ENCODE peak calls at places on chromosomes 7 and 10, in six cellular contexts. F, B, W, G, H and O are unnamed samples.

GRCh38 chr7:152594801-152595200 is 81.1 kb downstream of the XRCC2 start:
- DNase-seq in F (no peak), B (no peak), W (no peak), G (no peak), H (no peak), O (no peak)

GRCh38 chr7:105773030-105773460 is 103.4 kb downstream of the ATXN7L1 start:
- DNase-seq in F (no peak), B (no peak), W (peak; percentile 45), G (no peak), H (no peak), O (no peak)

GRCh38 chr7:25272265-25272664 is 44.0 kb upstream of the NPVF start:
- DNase-seq in F (no peak), B (no peak), W (no peak), G (no peak), H (no peak), O (no peak)

GRCh38 chr7:47461161-47461560 is 120.8 kb downstream of the TNS3 start:
- DNase-seq in F (peak; percentile 44), B (peak; percentile 80), W (no peak), G (peak; percentile 93), H (no peak), O (no peak)

GRCh38 chr10:102240467-102241036 is 760 bp downstream of the PITX3 start:
- DNase-seq in F (peak; percentile 36), B (no peak), W (peak; percentile 52), G (no peak), H (no peak), O (no peak)

GRCh38 chr10:84293574-84294016 is 34.8 kb upstream of the CCSER2 start:
- DNase-seq in F (no peak), B (peak; percentile 15), W (no peak), G (no peak), H (no peak), O (peak; percentile 86)

GRCh38 chr10:133475821-133476640 is 22.3 kb downstream of the SCART1 start:
- DNase-seq in F (no peak), B (no peak), W (no peak), G (no peak), H (no peak), O (no peak)

GRCh38 chr7:49580000-49580399 is 193.4 kb upstream of the VWC2 start:
- DNase-seq in F (no peak), B (no peak), W (peak; percentile 39), G (no peak), H (no peak), O (no peak)

GRCh38 chr10:86266446-86267242 is 100.0 kb downstream of the GRID1 start:
- DNase-seq in F (no peak), B (no peak), W (no peak), G (no peak), H (no peak), O (no peak)

GRCh38 chr10:31583358-31583757 is 264.3 kb downstream of the ZEB1 start:
- DNase-seq in F (no peak), B (no peak), W (no peak), G (no peak), H (no peak), O (no peak)
- H3K9ac ChIP-seq in F (no peak overlapping the region), B (no peak overlapping the region), W (no peak overlapping the region), G (no peak overlapping the region), H (no peak overlapping the region), O (no peak overlapping the region)

GRCh38 chr10:62093863-62094291 is 174.8 kb downstream of the RTKN2 start:
- DNase-seq in F (peak; percentile 74), B (peak; percentile 79), W (no peak), G (peak; percentile 90), H (no peak), O (no peak)

GRCh38 chr10:62095341-62096071 is 173.1 kb downstream of the RTKN2 start:
- DNase-seq in F (peak; percentile 87), B (peak; percentile 69), W (peak; percentile 19), G (peak; percentile 71), H (no peak), O (no peak)

GRCh38 chr10:62096534-62096933 is 172.1 kb downstream of the RTKN2 start:
- DNase-seq in F (peak; percentile 52), B (peak; percentile 68), W (no peak), G (no peak), H (no peak), O (no peak)

GRCh38 chr10:62087341-62087740 is 181.3 kb downstream of the RTKN2 start:
- DNase-seq in F (no peak), B (no peak), W (no peak), G (no peak), H (no peak), O (no peak)

GRCh38 chr10:62092301-62092990 is 176.2 kb downstream of the RTKN2 start:
- DNase-seq in F (no peak), B (no peak), W (no peak), G (no peak), H (no peak), O (no peak)
- H3K36me3 ChIP-seq in F (peaks cover 69% of the 10 kb centered on the region), B (peaks cover 62% of the 10 kb centered on the region), W (no peaks in the 10 kb centered on the region), G (peaks cover 54% of the 10 kb centered on the region), H (peaks cover 10% of the 10 kb centered on the region), O (no peaks in the 10 kb centered on the region)

GRCh38 chr10:492896-493295 is 196.6 kb downstream of the DIP2C start:
- DNase-seq in F (no peak), B (no peak), W (no peak), G (no peak), H (no peak), O (no peak)

GRCh38 chr10:494556-494955 is 194.9 kb downstream of the DIP2C start:
- DNase-seq in F (no peak), B (no peak), W (no peak), G (no peak), H (no peak), O (no peak)

GRCh38 chr10:494149-494542 is 195.3 kb downstream of the DIP2C start:
- DNase-seq in F (no peak), B (no peak), W (no peak), G (no peak), H (no peak), O (no peak)

GRCh38 chr10:491667-492424 is 197.6 kb downstream of the DIP2C start:
- DNase-seq in F (no peak), B (no peak), W (no peak), G (no peak), H (no peak), O (no peak)

GRCh38 chr10:493391-494148 is 195.9 kb downstream of the DIP2C start:
- DNase-seq in F (no peak), B (no peak), W (no peak), G (no peak), H (no peak), O (no peak)
- H3K9ac ChIP-seq in F (no peak overlapping the region), B (no peak overlapping the region), W (no peak overlapping the region), G (no peak overlapping the region), H (no peak overlapping the region), O (no peak overlapping the region)

DNA sequence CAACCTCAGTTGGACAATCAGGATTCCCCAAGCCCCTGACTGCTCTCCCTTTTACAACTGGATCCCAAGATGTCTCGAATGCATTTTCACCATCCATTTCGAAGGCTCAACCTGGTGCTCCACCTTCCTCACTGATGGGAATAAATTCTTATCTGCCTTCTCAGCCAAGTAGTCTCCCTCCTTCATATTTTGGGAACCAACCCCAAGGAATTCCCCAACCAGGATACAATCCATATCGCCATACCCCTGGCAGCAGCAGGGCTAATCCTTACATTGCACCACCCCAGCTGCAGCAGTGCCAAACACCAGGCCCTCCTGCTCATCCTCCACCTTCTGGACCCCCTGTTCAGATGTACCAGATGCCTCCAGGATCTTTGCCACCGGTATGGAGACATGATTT is 6.0 kb downstream of the SEC23IP start:
- DNase-seq in F (no peak), B (no peak), W (no peak), G (no peak), H (no peak), O (no peak)
- H3K36me3 ChIP-seq in F (peaks cover 31% of the 10 kb centered on the region), B (peaks cover 23% of the 10 kb centered on the region), W (no peaks in the 10 kb centered on the region), G (peaks cover 23% of the 10 kb centered on the region), H (no peaks in the 10 kb centered on the region), O (peaks cover 37% of the 10 kb centered on the region)